ENCODE peak calls at places on chromosome X, in seven cellular contexts. W is cardiac fibroblast, D is K562, H is AG10803, Z is GM12865, N is bronchial epithelial cell, Y is epithelial cell of esophagus. K is an unnamed sample.

GRCh38 chrX:134469481-134469880 is 9.5 kb downstream of the HPRT1 start:
- DNase-seq in H (peak; percentile 28), D (no peak), W (peak; percentile 36), Z (no peak), Y (peak; percentile 58), N (peak; percentile 54), K (no peak)

GRCh38 chrX:116284383-116284782 is 113.8 kb downstream of the AGTR2 start:
- DNase-seq in Y (peak; percentile 86), Z (no peak), H (no peak), N (peak; percentile 85), W (no peak), D (no peak), K (no peak)

GRCh38 chrX:9677098-9677739 is 88.4 kb downstream of the GPR143 start:
- DNase-seq in H (no peak), D (no peak), Z (peak; percentile 89), Y (peak; percentile 68), N (peak; percentile 65), W (peak; percentile 39), K (no peak)

GRCh38 chrX:129086802-129087201 is 436.5 kb downstream of the SMARCA1 start:
- DNase-seq in Y (no peak), W (no peak), Z (no peak), D (no peak), H (no peak), N (no peak), K (no peak)

GRCh38 chrX:52574416-52575275 is 57.8 kb upstream of the XAGE1B start:
- DNase-seq in D (peak; percentile 31), H (peak; percentile 67), Y (peak; percentile 53), Z (peak; percentile 55), W (peak; percentile 71), N (peak; percentile 47), K (no peak)

GRCh38 chrX:68872171-68872570 is 43.4 kb downstream of the EFNB1 start:
- DNase-seq in Z (no peak), D (no peak), H (no peak), W (no peak), Y (no peak), N (no peak), K (no peak)

GRCh38 chrX:56385336-56385735 is 153.2 kb downstream of the KLF8 start:
- DNase-seq in Z (no peak), N (no peak), D (no peak), W (no peak), H (no peak), Y (no peak), K (no peak)

GRCh38 chrX:10288400-10288799 is 131.6 kb downstream of the CLCN4 start:
- DNase-seq in W (no peak), Y (no peak), D (no peak), H (peak; percentile 2), Z (no peak), N (peak; percentile 1), K (no peak)

GRCh38 chrX:123976671-123977316 is 15.3 kb downstream of the STAG2 start:
- DNase-seq in Y (peak; percentile 47), Z (no peak), H (peak; percentile 37), W (peak; percentile 62), N (peak; percentile 42), D (peak; percentile 25), K (no peak)

GRCh38 chrX:67654301-67654700 is 110.5 kb downstream of the AR start:
- DNase-seq in Y (no peak), W (no peak), N (no peak), D (no peak), H (no peak), Z (no peak), K (no peak)

GRCh38 chrX:29687687-29688086 is 527.7 kb upstream of the MAGEB2 start:
- DNase-seq in D (no peak), H (peak; percentile 21), Y (peak; percentile 7), W (peak; percentile 60), Z (no peak), N (peak; percentile 22), K (no peak)

GRCh38 chrX:16882702-16883486 is 12.7 kb upstream of the RBBP7 start:
- DNase-seq in Z (peak; percentile 73), W (peak; percentile 78), D (peak; percentile 74), Y (peak; percentile 57), H (peak; percentile 39), N (peak; percentile 54), K (peak; percentile 54)

GRCh38 chrX:16883487-16883804 is 13.3 kb upstream of the RBBP7 start:
- DNase-seq in Z (no peak), N (no peak), H (no peak), Y (no peak), W (no peak), D (no peak), K (no peak)

GRCh38 chrX:16885628-16886027 is 15.5 kb upstream of the RBBP7 start:
- DNase-seq in Y (no peak), D (no peak), N (no peak), W (no peak), Z (peak; percentile 12), H (no peak), K (no peak)

GRCh38 chrX:16876696-16877095 is 6.5 kb upstream of the RBBP7 start:
- DNase-seq in H (no peak), N (no peak), D (no peak), W (no peak), Y (no peak), Z (no peak), K (no peak)

DNA sequence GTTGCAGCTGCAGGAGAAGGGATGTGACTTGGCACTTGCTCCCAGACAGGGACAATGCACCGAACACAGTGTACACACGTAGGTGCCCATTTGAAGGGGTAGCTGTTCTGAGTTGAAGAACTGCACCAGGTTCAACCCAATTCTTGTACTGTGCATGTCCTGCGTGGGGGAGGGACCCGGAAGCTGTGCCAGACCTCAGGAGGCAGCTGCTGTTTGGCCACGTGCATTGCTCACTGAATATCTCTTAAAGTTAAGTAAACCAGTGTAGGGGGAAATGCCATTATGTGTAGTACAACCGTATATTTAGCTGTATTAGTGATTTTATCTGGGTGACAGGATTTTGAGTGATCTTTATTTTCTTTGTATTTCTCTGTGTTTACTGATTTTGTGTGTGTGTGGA is 12.0 kb upstream of the RBBP7 start:
- DNase-seq in H (no peak), N (no peak), D (peak; percentile 22), Y (peak; percentile 4), W (peak; percentile 38), Z (peak; percentile 41), K (no peak)
- H3K4me3 ChIP-seq in H (peak overlapping the region; percentile 59), N (no peak overlapping the region), D (peak overlapping the region; percentile 47), Y (no peak overlapping the region), W (peak overlapping the region; percentile 39), Z (peak overlapping the region; percentile 66), K (peak overlapping the region; percentile 39)

GRCh38 chrX:40563784-40564183 is 17.0 kb upstream of the ATP6AP2 start:
- DNase-seq in W (no peak), H (no peak), Y (no peak), N (no peak), D (no peak), Z (no peak), K (no peak)
- H3K4me3 ChIP-seq in W (no peak overlapping the region), H (no peak overlapping the region), Y (no peak overlapping the region), N (no peak overlapping the region), D (no peak overlapping the region), Z (no peak overlapping the region), K (no peak overlapping the region)

DNA sequence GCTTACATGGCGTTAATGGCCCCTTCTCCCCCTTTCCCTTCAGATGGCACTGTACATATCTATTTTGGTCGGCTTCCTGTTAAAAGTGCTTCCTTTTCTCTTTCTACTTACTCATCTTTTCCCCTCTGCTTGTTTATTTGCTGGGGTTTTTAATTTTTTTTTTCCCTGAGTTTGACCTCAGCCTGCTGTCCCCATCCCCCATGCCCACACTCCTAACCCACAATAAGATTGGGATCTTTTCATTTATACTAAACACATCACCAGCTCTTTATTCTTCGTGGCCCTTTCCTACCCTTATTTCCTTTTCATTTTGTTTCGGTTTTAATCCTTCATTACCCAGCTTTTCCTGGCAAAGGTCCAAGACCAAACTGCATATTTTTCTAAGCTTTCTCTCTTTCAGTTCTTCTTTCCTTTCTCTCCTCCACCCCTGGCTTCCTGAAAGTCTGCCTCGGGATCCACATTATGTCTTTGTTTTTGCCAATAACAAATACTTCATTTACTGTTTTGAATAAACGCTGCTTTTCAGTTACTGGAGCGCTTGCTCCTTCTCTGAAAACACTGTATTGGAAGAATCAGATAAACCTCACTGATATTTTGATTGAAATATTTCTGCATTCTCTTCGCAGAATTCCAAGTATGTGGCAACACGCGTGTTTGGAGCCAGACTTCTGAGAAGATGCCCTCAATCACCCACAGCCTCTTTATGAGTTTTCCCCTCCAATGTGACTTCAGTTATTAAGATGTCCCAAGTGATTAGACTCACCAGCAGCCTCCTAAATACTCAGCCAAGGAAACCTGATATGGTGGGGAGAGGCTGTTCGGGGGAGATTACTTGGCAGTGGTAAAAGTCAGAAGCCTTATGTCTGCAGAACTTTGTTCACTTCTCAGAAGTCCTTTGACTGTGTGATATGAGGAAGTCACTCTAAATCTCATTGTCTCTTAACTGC is 151.8 kb upstream of the USP9X start:
- DNase-seq in H (peak; percentile 83), D (peak; percentile 68), N (no peak), Y (no peak), Z (peak; percentile 47), W (peak; percentile 69), K (no peak)
- H3K4me3 ChIP-seq in H (peak overlapping the region; percentile 46), D (peak overlapping the region; percentile 21), N (no peak overlapping the region), Y (no peak overlapping the region), Z (no peak overlapping the region), W (peak overlapping the region; percentile 13), K (no peak overlapping the region)

DNA sequence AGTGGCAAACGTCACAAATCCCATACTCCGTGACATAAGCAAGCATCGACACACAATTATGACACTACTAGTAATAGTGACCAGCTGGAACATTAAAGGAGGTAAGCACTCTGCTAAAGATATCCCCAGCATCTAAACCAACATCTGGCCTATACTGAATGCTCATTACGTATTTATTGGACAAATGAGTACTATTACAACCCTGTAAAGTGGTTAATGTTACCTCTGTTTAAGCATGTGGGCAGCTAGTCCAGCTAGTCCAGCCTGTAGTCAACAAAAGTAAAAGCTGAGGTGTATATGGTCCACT is 419 bp upstream of the RPGR start:
- DNase-seq in D (no peak), H (no peak), W (no peak), Z (no peak), Y (no peak), N (no peak), K (no peak)
- H3K4me3 ChIP-seq in D (peak overlapping the region; percentile 93), H (peak overlapping the region; percentile 26), W (no peak overlapping the region), Z (no peak overlapping the region), Y (peak overlapping the region; percentile 61), N (no peak overlapping the region), K (no peak overlapping the region)

GRCh38 chrX:30824275-30824674 is 64.8 kb downstream of the TAB3 start:
- DNase-seq in W (no peak), Y (no peak), Z (no peak), N (no peak), H (no peak), D (no peak), K (no peak)
- H3K4me3 ChIP-seq in W (no peak overlapping the region), Y (no peak overlapping the region), Z (no peak overlapping the region), N (no peak overlapping the region), H (no peak overlapping the region), D (no peak overlapping the region), K (no peak overlapping the region)

DNA sequence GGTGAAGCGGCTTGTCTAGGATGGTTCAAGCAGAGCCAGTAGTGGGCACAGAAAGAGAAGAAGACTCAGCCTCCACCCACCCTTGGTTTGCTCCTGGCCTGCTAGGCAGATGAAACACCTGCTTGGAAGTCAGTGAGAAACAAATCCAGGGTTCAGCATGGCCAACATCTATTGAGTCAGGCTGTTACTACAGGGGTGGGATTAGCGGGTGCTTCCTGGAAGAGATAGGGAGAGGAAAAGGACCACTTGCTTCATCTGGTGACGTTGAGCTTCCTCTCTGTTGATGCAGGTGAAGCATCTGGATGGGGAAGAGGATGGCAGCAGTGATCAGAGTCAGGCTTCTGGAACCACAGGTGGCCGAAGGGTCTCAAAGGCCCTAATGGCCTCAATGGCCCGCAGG is 3.0 kb downstream of the MAGED2 start:
- DNase-seq in Z (no peak), H (no peak), D (no peak), N (no peak), W (no peak), Y (no peak), K (no peak)
- H3K4me3 ChIP-seq in Z (no peak overlapping the region), H (peak overlapping the region; percentile 86), D (no peak overlapping the region), N (no peak overlapping the region), W (no peak overlapping the region), Y (no peak overlapping the region), K (no peak overlapping the region)

K was measured in pancreas.